ENCODE peak calls at places on chromosomes 6 and 20, in six cellular contexts. J, V, S, C, B and U are unnamed samples.

GRCh38 chr20:18465536-18466200 is 1.2 kb downstream of the DZANK1 start:
- DNase-seq in J (no peak), V (no peak), S (peak), C (no peak), B (no peak), U (no peak)

GRCh38 chr6:92589970-92590369 is 829.4 kb downstream of the EPHA7 start:
- DNase-seq in J (no peak), V (no peak), S (no peak), C (no peak), B (no peak), U (no peak)

GRCh38 chr6:11618533-11618932 is 81.0 kb downstream of the TMEM170B start:
- DNase-seq in J (no peak), V (no peak), S (peak), C (no peak), B (no peak), U (no peak)

GRCh38 chr6:91137286-91137685 is 550.4 kb upstream of the MAP3K7 start:
- DNase-seq in J (no peak), V (no peak), S (no peak), C (no peak), B (no peak), U (no peak)

GRCh38 chr6:44216677-44217331 is at the start of gene MYMX:
- DNase-seq in J (peak), V (no peak), S (no peak), C (no peak), B (no peak), U (peak)

GRCh38 chr6:87199787-87200186 is 44.4 kb downstream of the ZNF292 start:
- DNase-seq in J (no peak), V (no peak), S (no peak), C (no peak), B (no peak), U (no peak)

GRCh38 chr6:34447915-34448314 is 18.0 kb upstream of the PACSIN1 start:
- DNase-seq in J (peak), V (no peak), S (no peak), C (no peak), B (no peak), U (no peak)

GRCh38 chr20:36104244-36104643 is 50.3 kb upstream of the EPB41L1 start:
- DNase-seq in J (no peak), V (no peak), S (no peak), C (no peak), B (no peak), U (no peak)

GRCh38 chr6:35073211-35073610 is 67.9 kb downstream of the TCP11 start:
- DNase-seq in J (no peak), V (no peak), S (no peak), C (no peak), B (no peak), U (no peak)

GRCh38 chr20:50308513-50309279 is 118.1 kb downstream of the CEBPB start:
- DNase-seq in J (peak), V (peak), S (peak), C (peak), B (peak), U (peak)
- TF ChIP-seq CTCF in J (no peak), V (no peak), S (no peak), C (peak), B (peak), U (no peak)

GRCh38 chr6:109092074-109092473 is 2.6 kb downstream of the SESN1 start:
- DNase-seq in J (no peak), V (no peak), S (no peak), C (no peak), B (no peak), U (no peak)
- H3K4me3 ChIP-seq in J (no peak), V (peak), S (no peak), C (peak), B (peak), U (peak)

GRCh38 chr6:119129148-119129967 is 50.9 kb upstream of the FAM184A start:
- DNase-seq in J (no peak), V (no peak), S (peak), C (peak), B (peak), U (no peak)

GRCh38 chr6:119128252-119128912 is 49.9 kb upstream of the FAM184A start:
- DNase-seq in J (no peak), V (no peak), S (no peak), C (no peak), B (no peak), U (no peak)

GRCh38 chr6:119126826-119127225 is 48.4 kb upstream of the FAM184A start:
- DNase-seq in J (no peak), V (no peak), S (no peak), C (no peak), B (no peak), U (no peak)

GRCh38 chr6:119126140-119126539 is 47.7 kb upstream of the FAM184A start:
- DNase-seq in J (no peak), V (no peak), S (no peak), C (no peak), B (no peak), U (no peak)

DNA sequence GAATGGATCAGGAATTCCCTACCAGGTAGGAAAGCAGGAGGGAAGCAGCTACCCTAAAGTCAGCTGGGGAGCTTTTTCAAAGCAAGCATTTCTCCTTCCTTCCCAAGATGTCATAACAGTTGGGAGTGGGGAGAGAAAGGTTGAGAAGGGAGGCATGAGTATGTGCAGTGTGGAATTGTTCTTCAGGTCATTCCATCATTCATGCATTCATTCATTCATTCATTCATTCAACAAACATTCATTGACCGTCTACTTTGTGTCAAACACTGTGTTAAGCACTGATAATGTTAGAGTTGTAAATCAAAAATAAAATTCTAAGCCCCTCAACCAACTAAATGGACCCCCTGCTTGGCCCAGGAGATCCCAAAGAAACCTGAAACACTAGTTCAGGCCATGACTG is 49.2 kb upstream of the FAM184A start:
- DNase-seq in J (no peak), V (no peak), S (no peak), C (no peak), B (no peak), U (no peak)
- TF ChIP-seq EP300 in J (no peak), V (no peak), S (no peak), C (no peak), B (no peak), U (no peak)

GRCh38 chr20:16541878-16542277 is 31.4 kb downstream of the KIF16B start:
- DNase-seq in J (no peak), V (no peak), S (no peak), C (no peak), B (no peak), U (no peak)
- TF ChIP-seq CTCF in J (no peak), V (no peak), S (no peak), C (no peak), B (no peak), U (no peak)

GRCh38 chr6:165002866-165003265 is 306.5 kb downstream of the C6orf118 start:
- DNase-seq in J (no peak), V (no peak), S (no peak), C (no peak), B (no peak), U (no peak)
- H3K4me3 ChIP-seq in J (no peak), V (no peak), S (no peak), C (no peak), B (no peak), U (no peak)

GRCh38 chr6:33390173-33390572 is 1.4 kb upstream of the KIFC1 start:
- DNase-seq in J (no peak), V (no peak), S (no peak), C (no peak), B (no peak), U (no peak)

GRCh38 chr6:33392168-33392947 is 735 bp downstream of the KIFC1 start:
- DNase-seq in J (no peak), V (no peak), S (no peak), C (no peak), B (no peak), U (no peak)

GRCh38 chr6:33392979-33393378 is 1.4 kb downstream of the KIFC1 start:
- DNase-seq in J (no peak), V (no peak), S (no peak), C (no peak), B (no peak), U (no peak)

GRCh38 chr6:33390767-33391277 is 801 bp upstream of the KIFC1 start:
- DNase-seq in J (no peak), V (no peak), S (no peak), C (no peak), B (no peak), U (no peak)

GRCh38 chr6:33391278-33392167 is at the start of gene KIFC1:
- DNase-seq in J (peak), V (peak), S (peak), C (peak), B (peak), U (peak)
- TF ChIP-seq EP300 in J (peak), V (peak), S (no peak), C (peak), B (no peak), U (peak)

GRCh38 chr6:81515562-81516453 is 236.7 kb downstream of the TENT5A start:
- DNase-seq in J (no peak), V (no peak), S (no peak), C (no peak), B (no peak), U (no peak)
- TF ChIP-seq CTCF in J (no peak), V (no peak), S (no peak), C (no peak), B (no peak), U (no peak)

GRCh38 chr6:108640104-108640503 is 79.4 kb downstream of the FOXO3 start:
- DNase-seq in J (no peak), V (no peak), S (no peak), C (peak), B (no peak), U (no peak)

GRCh38 chr6:108644252-108644651 is 83.5 kb downstream of the FOXO3 start:
- DNase-seq in J (no peak), V (no peak), S (no peak), C (no peak), B (no peak), U (no peak)

GRCh38 chr6:108638993-108639392 is 78.3 kb downstream of the FOXO3 start:
- DNase-seq in J (no peak), V (no peak), S (no peak), C (peak), B (no peak), U (no peak)

GRCh38 chr6:108648186-108648585 is 87.5 kb downstream of the FOXO3 start:
- DNase-seq in J (no peak), V (no peak), S (no peak), C (no peak), B (no peak), U (no peak)

GRCh38 chr6:108643184-108643583 is 82.5 kb downstream of the FOXO3 start:
- DNase-seq in J (no peak), V (no peak), S (no peak), C (no peak), B (no peak), U (no peak)
- H3K4me3 ChIP-seq in J (no peak), V (no peak), S (no peak), C (no peak), B (no peak), U (no peak)

GRCh38 chr6:36195471-36196048 is 984 bp upstream of the BRPF3 start:
- DNase-seq in J (no peak), V (no peak), S (no peak), C (peak), B (no peak), U (no peak)
- TF ChIP-seq EP300 in J (no peak), V (no peak), S (no peak), C (no peak), B (no peak), U (no peak)

DNA sequence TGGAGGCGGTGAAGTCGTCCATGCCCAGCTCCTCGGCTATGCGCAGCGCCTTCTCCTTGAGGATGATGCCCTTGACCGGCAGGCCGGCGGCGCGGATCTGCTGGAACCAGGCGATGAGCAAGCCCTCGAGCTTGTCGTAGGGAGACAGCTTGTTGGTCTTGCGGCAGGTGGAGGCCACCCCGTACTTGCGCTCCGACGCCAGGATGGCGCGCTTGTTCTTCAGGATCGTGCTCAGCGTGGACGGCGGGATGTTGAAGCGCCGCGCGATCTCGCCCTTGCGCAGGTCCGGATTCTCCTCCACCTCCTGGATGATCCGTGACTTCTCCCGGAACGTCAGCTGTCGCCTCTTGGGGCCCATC is 435 bp downstream of the CENPB start:
- DNase-seq in J (no peak), V (peak), S (no peak), C (no peak), B (peak), U (peak)
- TF ChIP-seq CTCF in J (no peak), V (no peak), S (no peak), C (no peak), B (no peak), U (no peak)